ENCODE peak calls at places on chromosomes 4 and X, in ten cellular contexts. N is left lung; A is uterus; D is CD8-positive, alpha-beta T cell; P is breast epithelium; H is GM20000; Z is nephron progenitor cell; G is natural killer cell; M is WTC11; T is tibial artery. U is an unnamed sample.
A peak's percentile ranks its signal among the peaks of the same experiment; 100 is the strongest.

GRCh38 chr4:78369691-78370090 is 181.9 kb upstream of the ANXA3 start:
- DNase-seq in P (no peak), H (no peak), T (no peak), G (no peak), M (peak; percentile 52), D (no peak), A (no peak), Z (no peak), N (no peak), U (no peak)

GRCh38 chrX:18099745-18100144 is 120.9 kb downstream of the BEND2 start:
- DNase-seq in Z (no peak), N (no peak), A (no peak), H (no peak), G (no peak), D (no peak), T (no peak), P (no peak), M (no peak), U (no peak)

GRCh38 chr4:174604198-174604597 is 81.9 kb upstream of the HPGD start:
- DNase-seq in Z (no peak), P (no peak), D (no peak), G (no peak), T (no peak), N (no peak), A (no peak), M (no peak), H (no peak), U (peak; percentile 53)

GRCh38 chrX:150863191-150863590 is 35.3 kb downstream of the CD99L2 start:
- DNase-seq in N (no peak), G (no peak), P (no peak), H (no peak), D (no peak), A (no peak), M (no peak), T (no peak), Z (no peak), U (no peak)

GRCh38 chr4:78057600-78058560 is 757 bp downstream of the FRAS1 start:
- DNase-seq in P (peak; percentile 61), Z (peak; percentile 59), G (peak; percentile 27), N (peak; percentile 51), H (peak; percentile 51), D (no peak), T (peak; percentile 64), M (peak; percentile 37), A (peak; percentile 30), U (peak; percentile 65)

GRCh38 chrX:71228063-71228642 is 5.1 kb downstream of the GJB1 start:
- DNase-seq in Z (no peak), N (no peak), G (no peak), T (no peak), A (no peak), P (no peak), D (no peak), H (no peak), M (no peak), U (no peak)

GRCh38 chr4:15874671-15875070 is 63.9 kb downstream of the FGFBP1 start:
- DNase-seq in Z (no peak), P (no peak), D (no peak), T (no peak), M (no peak), N (no peak), G (no peak), H (no peak), A (no peak), U (no peak)

GRCh38 chr4:7186516-7187296 is 5.6 kb upstream of the SORCS2 start:
- DNase-seq in D (no peak), M (no peak), G (no peak), Z (no peak), N (peak; percentile 20), H (no peak), A (peak; percentile 9), P (peak; percentile 35), T (peak; percentile 32), U (no peak)

DNA sequence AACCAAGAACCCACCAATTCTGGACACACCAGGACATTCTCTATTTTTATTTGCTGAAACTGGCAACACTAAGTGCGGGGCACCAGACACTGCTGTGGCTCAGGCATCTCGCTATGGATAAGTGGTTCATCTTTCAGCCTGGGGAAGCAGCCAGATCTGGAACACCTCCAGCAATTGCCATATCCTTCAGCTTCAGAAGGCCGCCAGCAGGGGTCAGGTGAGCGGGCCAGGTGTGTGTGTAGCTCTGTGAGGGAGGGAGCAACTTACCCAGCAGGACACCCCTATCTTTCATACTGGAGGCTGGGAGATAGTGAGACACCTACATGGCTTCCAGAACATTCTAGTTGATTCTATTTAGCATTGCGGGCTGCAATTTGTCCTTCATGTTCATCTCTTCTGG is 57.0 kb upstream of the GBA3 start:
- DNase-seq in T (no peak), H (no peak), P (no peak), D (no peak), M (peak; percentile 28), Z (no peak), G (no peak), A (no peak), N (no peak), U (no peak)
- TF ChIP-seq CTCF in T (no peak), H (no peak), P (no peak), D (no peak), M (no peak), Z (no peak), G (no peak), A (no peak), N (no peak), U (no peak)

GRCh38 chrX:25968920-25969319 is 169.2 kb upstream of the MAGEB18 start:
- DNase-seq in D (no peak), M (peak; percentile 67), H (peak; percentile 1), A (no peak), Z (peak; percentile 53), T (no peak), G (no peak), N (no peak), P (no peak), U (peak; percentile 35)
- TF ChIP-seq CTCF in D (no peak), M (peak; percentile 46), H (no peak), A (no peak), Z (peak; percentile 32), T (no peak), G (no peak), N (no peak), P (no peak), U (peak; percentile 39)

GRCh38 chr4:157040380-157040779 is 35.6 kb upstream of the GLRB start:
- DNase-seq in H (no peak), P (no peak), N (no peak), D (no peak), M (no peak), A (no peak), T (no peak), G (no peak), Z (no peak), U (no peak)

GRCh38 chr4:157045507-157046127 is 30.3 kb upstream of the GLRB start:
- DNase-seq in G (no peak), D (no peak), M (no peak), Z (peak; percentile 21), N (no peak), A (no peak), P (no peak), H (peak; percentile 20), T (no peak), U (peak; percentile 84)

GRCh38 chr4:157048248-157048647 is 27.7 kb upstream of the GLRB start:
- DNase-seq in A (peak; percentile 42), M (no peak), P (no peak), T (peak; percentile 72), D (no peak), H (no peak), G (no peak), Z (no peak), N (no peak), U (peak; percentile 8)

GRCh38 chr4:157043131-157043530 is 32.8 kb upstream of the GLRB start:
- DNase-seq in H (no peak), T (no peak), N (no peak), Z (peak; percentile 12), G (no peak), M (no peak), D (no peak), P (no peak), A (no peak), U (peak; percentile 56)
- TF ChIP-seq CTCF in H (no peak), T (no peak), N (no peak), Z (no peak), G (no peak), M (no peak), D (no peak), P (no peak), A (no peak), U (peak; percentile 46)

DNA sequence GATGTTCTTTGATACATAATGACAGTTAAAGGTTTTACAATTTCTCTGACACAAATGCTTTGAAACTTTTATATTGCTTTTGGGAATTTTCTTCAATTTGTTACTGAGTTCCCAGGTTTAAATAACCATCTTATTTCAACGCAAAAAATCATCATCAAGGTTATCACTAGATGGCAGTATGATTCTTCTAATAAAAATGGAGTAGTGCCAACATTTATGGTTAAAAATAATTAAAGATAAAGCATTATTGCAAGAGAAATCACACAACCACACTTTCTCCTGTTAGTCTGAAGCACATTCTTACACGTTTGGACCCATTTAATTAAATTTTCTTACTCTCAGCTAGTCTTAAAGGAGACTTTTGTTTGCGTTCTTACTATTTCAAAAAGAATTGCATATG is 611.3 kb upstream of the CPXCR1 start:
- DNase-seq in G (no peak), M (no peak), A (no peak), P (no peak), T (no peak), H (no peak), N (no peak), D (no peak), Z (no peak), U (peak; percentile 13)
- TF ChIP-seq CTCF in G (no peak), M (no peak), A (no peak), P (no peak), T (no peak), H (no peak), N (peak; percentile 8), D (no peak), Z (peak; percentile 48), U (peak; percentile 19)

DNA sequence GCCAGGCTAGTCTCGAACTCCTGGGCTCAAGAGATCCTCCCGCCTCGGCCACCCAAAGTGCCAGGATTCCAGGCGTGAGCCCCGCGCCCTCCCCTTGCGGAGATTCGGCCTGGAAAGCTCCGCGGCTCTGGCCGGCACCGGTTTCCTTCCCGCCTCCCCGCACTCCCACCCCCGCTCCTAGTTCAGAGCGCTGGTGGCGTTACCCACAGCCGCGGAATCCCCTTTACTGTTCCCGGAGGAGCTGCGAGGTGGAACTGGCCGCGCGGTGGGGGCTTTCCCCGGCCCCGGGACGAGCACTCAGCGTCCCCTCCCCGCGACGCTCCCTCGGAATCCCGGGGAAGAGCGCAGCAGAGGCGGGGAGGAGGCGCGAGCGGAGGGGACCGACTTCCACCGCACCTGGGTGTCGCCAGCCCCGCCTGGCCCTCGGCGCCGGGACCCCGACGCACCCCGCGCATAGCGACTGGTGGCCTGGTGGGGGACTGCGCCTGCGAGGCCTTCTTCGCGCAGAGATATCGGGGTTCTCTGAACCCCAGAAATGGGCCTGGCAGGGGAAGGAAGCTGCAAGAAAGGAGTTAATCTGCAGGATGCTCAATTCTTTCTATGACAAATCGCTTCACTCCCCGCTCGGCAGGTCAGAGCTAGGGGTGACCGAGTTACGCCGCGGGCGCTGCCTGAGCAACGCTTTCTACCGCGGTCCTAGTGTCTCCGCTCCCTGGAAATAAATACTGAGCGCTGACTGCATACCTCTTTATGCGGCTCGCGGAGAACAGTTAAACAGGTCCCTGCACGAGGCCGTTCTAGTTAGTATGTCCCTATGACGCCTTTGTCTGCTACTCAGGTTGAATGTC is 14.6 kb upstream of the SLC25A4 start:
- DNase-seq in P (no peak), H (peak; percentile 70), D (peak; percentile 25), N (no peak), A (peak; percentile 33), G (no peak), T (no peak), Z (peak; percentile 62), M (peak; percentile 65), U (no peak)
- TF ChIP-seq CTCF in P (no peak), H (no peak), D (peak; percentile 29), N (peak; percentile 22), A (no peak), G (no peak), T (peak; percentile 29), Z (peak; percentile 34), M (no peak), U (no peak)